ENCODE peak calls at places on chromosomes 11 and 22, in seven cellular contexts. One of them, this sample, is unnamed.
A peak's percentile ranks its signal among the peaks of the same experiment; 100 is the strongest.

GRCh38 chr11:117097567-117098268 is 510 bp downstream of the SIK3 start:
- DNase-seq in prostate gland: peak; percentile 28
- DNase-seq in OCI-LY7: peak; percentile 66
- DNase-seq in tibial artery: no peak
- DNase-seq in left ventricle myocardium inferior: peak; percentile 42
- DNase-seq in psoas muscle: peak; percentile 61
- DNase-seq in CD8-positive, alpha-beta T cell: peak; percentile 6
- DNase-seq in this sample: peak; percentile 49

GRCh38 chr11:12569499-12570040 is 104.7 kb upstream of the TEAD1 start:
- DNase-seq in psoas muscle: no peak
- DNase-seq in OCI-LY7: no peak
- DNase-seq in CD8-positive, alpha-beta T cell: no peak
- DNase-seq in tibial artery: no peak
- DNase-seq in left ventricle myocardium inferior: no peak
- DNase-seq in prostate gland: no peak
- DNase-seq in this sample: no peak

GRCh38 chr11:134901536-134901935 is 489.5 kb upstream of the B3GAT1 start:
- DNase-seq in OCI-LY7: no peak
- DNase-seq in tibial artery: no peak
- DNase-seq in CD8-positive, alpha-beta T cell: no peak
- DNase-seq in left ventricle myocardium inferior: no peak
- DNase-seq in prostate gland: no peak
- DNase-seq in psoas muscle: no peak
- DNase-seq in this sample: no peak

GRCh38 chr11:44785856-44786606 is 59.3 kb downstream of the TSPAN18 start:
- DNase-seq in psoas muscle: no peak
- DNase-seq in CD8-positive, alpha-beta T cell: no peak
- DNase-seq in OCI-LY7: peak; percentile 14
- DNase-seq in left ventricle myocardium inferior: no peak
- DNase-seq in tibial artery: peak; percentile 46
- DNase-seq in prostate gland: no peak
- DNase-seq in this sample: no peak

GRCh38 chr11:34633640-34633989 is 12.7 kb downstream of the EHF start:
- DNase-seq in psoas muscle: no peak
- DNase-seq in tibial artery: no peak
- DNase-seq in OCI-LY7: no peak
- DNase-seq in CD8-positive, alpha-beta T cell: no peak
- DNase-seq in left ventricle myocardium inferior: no peak
- DNase-seq in prostate gland: no peak
- DNase-seq in this sample: no peak

GRCh38 chr11:45146072-45147016 is at the start of gene PRDM11:
- DNase-seq in psoas muscle: peak; percentile 93
- DNase-seq in tibial artery: peak; percentile 86
- DNase-seq in prostate gland: peak; percentile 47
- DNase-seq in CD8-positive, alpha-beta T cell: no peak
- DNase-seq in left ventricle myocardium inferior: no peak
- DNase-seq in OCI-LY7: peak; percentile 75
- DNase-seq in this sample: no peak

GRCh38 chr11:65489706-65490310 is 9.0 kb upstream of the MALAT1 start:
- DNase-seq in left ventricle myocardium inferior: no peak
- DNase-seq in OCI-LY7: no peak
- DNase-seq in tibial artery: peak; percentile 79
- DNase-seq in prostate gland: no peak
- DNase-seq in CD8-positive, alpha-beta T cell: no peak
- DNase-seq in psoas muscle: no peak
- DNase-seq in this sample: no peak

GRCh38 chr11:115379528-115379927 is 124.7 kb downstream of the CADM1 start:
- DNase-seq in left ventricle myocardium inferior: no peak
- DNase-seq in psoas muscle: no peak
- DNase-seq in tibial artery: no peak
- DNase-seq in OCI-LY7: no peak
- DNase-seq in prostate gland: no peak
- DNase-seq in CD8-positive, alpha-beta T cell: no peak
- DNase-seq in this sample: no peak

GRCh38 chr11:107716884-107717532 is 5.2 kb upstream of the SLN start:
- DNase-seq in psoas muscle: no peak
- DNase-seq in left ventricle myocardium inferior: no peak
- DNase-seq in prostate gland: no peak
- DNase-seq in OCI-LY7: no peak
- DNase-seq in CD8-positive, alpha-beta T cell: no peak
- DNase-seq in tibial artery: no peak
- DNase-seq in this sample: no peak

GRCh38 chr22:50165438-50166123 is 5.0 kb upstream of the PANX2 start:
- DNase-seq in psoas muscle: no peak
- DNase-seq in CD8-positive, alpha-beta T cell: no peak
- DNase-seq in prostate gland: no peak
- DNase-seq in left ventricle myocardium inferior: no peak
- DNase-seq in tibial artery: no peak
- DNase-seq in OCI-LY7: no peak
- DNase-seq in this sample: no peak

GRCh38 chr11:87437844-87438223 is 400.1 kb downstream of the TMEM135 start:
- DNase-seq in left ventricle myocardium inferior: no peak
- DNase-seq in tibial artery: no peak
- DNase-seq in OCI-LY7: no peak
- DNase-seq in CD8-positive, alpha-beta T cell: no peak
- DNase-seq in prostate gland: no peak
- DNase-seq in psoas muscle: no peak
- DNase-seq in this sample: no peak

GRCh38 chr11:77199346-77199745 is 71.3 kb downstream of the MYO7A start:
- DNase-seq in left ventricle myocardium inferior: no peak
- DNase-seq in OCI-LY7: no peak
- DNase-seq in prostate gland: no peak
- DNase-seq in CD8-positive, alpha-beta T cell: no peak
- DNase-seq in psoas muscle: peak; percentile 46
- DNase-seq in tibial artery: peak; percentile 56
- DNase-seq in this sample: peak; percentile 17

GRCh38 chr22:43109921-43110443 is 568 bp upstream of the BIK start:
- DNase-seq in prostate gland: no peak
- DNase-seq in tibial artery: no peak
- DNase-seq in CD8-positive, alpha-beta T cell: no peak
- DNase-seq in left ventricle myocardium inferior: no peak
- DNase-seq in OCI-LY7: no peak
- DNase-seq in psoas muscle: no peak
- DNase-seq in this sample: no peak

GRCh38 chr11:1750481-1750839 is at the start of gene IFITM10:
- DNase-seq in OCI-LY7: no peak
- DNase-seq in psoas muscle: peak; percentile 73
- DNase-seq in prostate gland: no peak
- DNase-seq in CD8-positive, alpha-beta T cell: no peak
- DNase-seq in tibial artery: peak; percentile 85
- DNase-seq in left ventricle myocardium inferior: peak; percentile 34
- DNase-seq in this sample: no peak

GRCh38 chr11:102620179-102620578 is 5.0 kb downstream of the MMP20 start:
- DNase-seq in OCI-LY7: no peak
- DNase-seq in CD8-positive, alpha-beta T cell: no peak
- DNase-seq in psoas muscle: no peak
- DNase-seq in left ventricle myocardium inferior: no peak
- DNase-seq in tibial artery: no peak
- DNase-seq in prostate gland: no peak
- DNase-seq in this sample: no peak

GRCh38 chr11:118321386-118322082 is 17.0 kb downstream of the CD3E start:
- DNase-seq in OCI-LY7: no peak
- DNase-seq in prostate gland: no peak
- DNase-seq in left ventricle myocardium inferior: no peak
- DNase-seq in tibial artery: no peak
- DNase-seq in psoas muscle: no peak
- DNase-seq in CD8-positive, alpha-beta T cell: no peak
- DNase-seq in this sample: no peak

GRCh38 chr11:46390331-46391171 is 1.0 kb downstream of the CHRM4 start:
- DNase-seq in prostate gland: no peak
- DNase-seq in OCI-LY7: no peak
- DNase-seq in tibial artery: no peak
- DNase-seq in left ventricle myocardium inferior: no peak
- DNase-seq in CD8-positive, alpha-beta T cell: no peak
- DNase-seq in psoas muscle: no peak
- DNase-seq in this sample: no peak

GRCh38 chr11:35484435-35484834 is 41.0 kb downstream of the PAMR1 start:
- DNase-seq in CD8-positive, alpha-beta T cell: no peak
- DNase-seq in psoas muscle: no peak
- DNase-seq in OCI-LY7: no peak
- DNase-seq in prostate gland: no peak
- DNase-seq in tibial artery: no peak
- DNase-seq in left ventricle myocardium inferior: no peak
- DNase-seq in this sample: no peak

GRCh38 chr22:43561421-43562178 is 149.8 kb downstream of the MPPED1 start:
- DNase-seq in psoas muscle: no peak
- DNase-seq in OCI-LY7: no peak
- DNase-seq in CD8-positive, alpha-beta T cell: no peak
- DNase-seq in tibial artery: no peak
- DNase-seq in left ventricle myocardium inferior: no peak
- DNase-seq in prostate gland: no peak
- DNase-seq in this sample: no peak

GRCh38 chr11:114134870-114135269 is 75.4 kb downstream of the ZBTB16 start:
- DNase-seq in psoas muscle: no peak
- DNase-seq in tibial artery: no peak
- DNase-seq in left ventricle myocardium inferior: no peak
- DNase-seq in OCI-LY7: no peak
- DNase-seq in CD8-positive, alpha-beta T cell: no peak
- DNase-seq in prostate gland: no peak
- DNase-seq in this sample: no peak

GRCh38 chr11:35886759-35887158 is 57.1 kb upstream of the LDLRAD3 start:
- DNase-seq in psoas muscle: no peak
- DNase-seq in left ventricle myocardium inferior: no peak
- DNase-seq in prostate gland: no peak
- DNase-seq in CD8-positive, alpha-beta T cell: no peak
- DNase-seq in tibial artery: no peak
- DNase-seq in OCI-LY7: no peak
- DNase-seq in this sample: no peak

GRCh38 chr11:78216571-78217287 is 28.0 kb downstream of the USP35 start:
- DNase-seq in psoas muscle: no peak
- DNase-seq in OCI-LY7: no peak
- DNase-seq in CD8-positive, alpha-beta T cell: no peak
- DNase-seq in left ventricle myocardium inferior: no peak
- DNase-seq in prostate gland: no peak
- DNase-seq in tibial artery: peak; percentile 38
- DNase-seq in this sample: no peak

GRCh38 chr22:37986371-37986770 is 2.0 kb upstream of the SOX10 start:
- DNase-seq in left ventricle myocardium inferior: no peak
- DNase-seq in psoas muscle: no peak
- DNase-seq in tibial artery: no peak
- DNase-seq in prostate gland: no peak
- DNase-seq in CD8-positive, alpha-beta T cell: no peak
- DNase-seq in OCI-LY7: no peak
- DNase-seq in this sample: no peak

GRCh38 chr22:37502342-37503182 is 16.4 kb upstream of the MFNG start:
- DNase-seq in left ventricle myocardium inferior: no peak
- DNase-seq in OCI-LY7: no peak
- DNase-seq in prostate gland: peak; percentile 84
- DNase-seq in CD8-positive, alpha-beta T cell: no peak
- DNase-seq in tibial artery: no peak
- DNase-seq in psoas muscle: no peak
- DNase-seq in this sample: no peak

GRCh38 chr22:50438305-50439275 is 36.2 kb downstream of the SBF1 start:
- DNase-seq in OCI-LY7: no peak
- DNase-seq in prostate gland: no peak
- DNase-seq in tibial artery: no peak
- DNase-seq in CD8-positive, alpha-beta T cell: no peak
- DNase-seq in psoas muscle: no peak
- DNase-seq in left ventricle myocardium inferior: no peak
- DNase-seq in this sample: no peak

GRCh38 chr11:67401495-67402191 is at the start of gene PPP1CA:
- DNase-seq in OCI-LY7: peak; percentile 92
- DNase-seq in prostate gland: peak; percentile 86
- DNase-seq in CD8-positive, alpha-beta T cell: peak; percentile 92
- DNase-seq in psoas muscle: peak; percentile 96
- DNase-seq in tibial artery: peak; percentile 95
- DNase-seq in left ventricle myocardium inferior: peak; percentile 92
- DNase-seq in this sample: peak; percentile 92
- TF ChIP-seq CTCF in OCI-LY7: no peak
- TF ChIP-seq CTCF in prostate gland: peak; percentile 82
- TF ChIP-seq CTCF in CD8-positive, alpha-beta T cell: peak; percentile 52
- TF ChIP-seq CTCF in psoas muscle: peak; percentile 63
- TF ChIP-seq CTCF in tibial artery: peak; percentile 43
- TF ChIP-seq CTCF in left ventricle myocardium inferior: peak; percentile 79
- TF ChIP-seq CTCF in this sample: peak; percentile 31

DNA sequence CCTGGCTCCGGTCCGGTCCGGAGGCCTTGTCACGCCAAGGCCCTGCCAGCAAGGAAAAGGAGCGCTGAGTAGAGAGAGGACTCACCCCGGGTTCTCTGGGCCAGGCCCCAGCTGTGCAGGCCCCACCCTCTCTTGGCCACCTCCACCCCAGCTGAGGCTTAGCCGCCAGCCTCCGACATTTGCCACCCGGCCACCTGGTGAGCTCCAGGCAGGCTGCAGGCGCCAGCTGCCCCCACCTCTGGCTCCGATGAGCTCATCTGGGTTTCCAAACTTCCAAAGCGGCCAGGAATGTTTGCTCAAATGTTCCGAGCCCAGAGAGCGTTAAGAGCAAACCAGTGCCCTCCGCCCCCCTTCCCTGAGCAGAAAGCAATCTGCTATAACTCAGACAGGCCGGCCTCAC is 9.0 kb upstream of the MN1 start:
- DNase-seq in left ventricle myocardium inferior: peak; percentile 62
- DNase-seq in prostate gland: peak; percentile 27
- DNase-seq in OCI-LY7: no peak
- DNase-seq in psoas muscle: peak; percentile 89
- DNase-seq in tibial artery: peak; percentile 95
- DNase-seq in CD8-positive, alpha-beta T cell: no peak
- DNase-seq in this sample: no peak
- H3K4me3 ChIP-seq in left ventricle myocardium inferior: no peak overlapping the region
- H3K4me3 ChIP-seq in prostate gland: no peak overlapping the region
- H3K4me3 ChIP-seq in OCI-LY7: no peak overlapping the region
- H3K4me3 ChIP-seq in psoas muscle: peak overlapping the region; percentile 9
- H3K4me3 ChIP-seq in tibial artery: no peak overlapping the region
- H3K4me3 ChIP-seq in CD8-positive, alpha-beta T cell: no peak overlapping the region
- H3K4me3 ChIP-seq in this sample: no peak overlapping the region

GRCh38 chr22:44659140-44659539 is 42.9 kb upstream of the PRR5 start:
- DNase-seq in prostate gland: no peak
- DNase-seq in tibial artery: no peak
- DNase-seq in psoas muscle: peak; percentile 77
- DNase-seq in left ventricle myocardium inferior: no peak
- DNase-seq in OCI-LY7: no peak
- DNase-seq in CD8-positive, alpha-beta T cell: no peak
- DNase-seq in this sample: no peak
- H3K27ac ChIP-seq in prostate gland: peak overlapping the region; percentile 56
- H3K27ac ChIP-seq in tibial artery: no peak overlapping the region
- H3K27ac ChIP-seq in psoas muscle: peak overlapping the region; percentile 67
- H3K27ac ChIP-seq in left ventricle myocardium inferior: peak overlapping the region; percentile 51
- H3K27ac ChIP-seq in OCI-LY7: no peak overlapping the region
- H3K27ac ChIP-seq in CD8-positive, alpha-beta T cell: no peak overlapping the region
- H3K27ac ChIP-seq in this sample: no peak overlapping the region

GRCh38 chr11:128776088-128776433 is 82.2 kb downstream of the FLI1 start:
- DNase-seq in left ventricle myocardium inferior: no peak
- DNase-seq in OCI-LY7: no peak
- DNase-seq in psoas muscle: no peak
- DNase-seq in CD8-positive, alpha-beta T cell: peak; percentile 20
- DNase-seq in tibial artery: no peak
- DNase-seq in prostate gland: no peak
- DNase-seq in this sample: no peak

GRCh38 chr11:128775513-128775912 is 81.6 kb downstream of the FLI1 start:
- DNase-seq in tibial artery: no peak
- DNase-seq in psoas muscle: no peak
- DNase-seq in CD8-positive, alpha-beta T cell: no peak
- DNase-seq in prostate gland: no peak
- DNase-seq in left ventricle myocardium inferior: no peak
- DNase-seq in OCI-LY7: no peak
- DNase-seq in this sample: no peak

GRCh38 chr11:128774593-128774992 is 80.7 kb downstream of the FLI1 start:
- DNase-seq in left ventricle myocardium inferior: no peak
- DNase-seq in prostate gland: no peak
- DNase-seq in OCI-LY7: no peak
- DNase-seq in CD8-positive, alpha-beta T cell: no peak
- DNase-seq in psoas muscle: no peak
- DNase-seq in tibial artery: no peak
- DNase-seq in this sample: no peak

GRCh38 chr11:128777369-128778011 is 83.6 kb downstream of the FLI1 start:
- DNase-seq in psoas muscle: no peak
- DNase-seq in CD8-positive, alpha-beta T cell: no peak
- DNase-seq in OCI-LY7: no peak
- DNase-seq in left ventricle myocardium inferior: no peak
- DNase-seq in prostate gland: no peak
- DNase-seq in tibial artery: no peak
- DNase-seq in this sample: no peak

GRCh38 chr11:128776434-128777284 is 82.8 kb downstream of the FLI1 start:
- DNase-seq in tibial artery: no peak
- DNase-seq in psoas muscle: peak; percentile 64
- DNase-seq in CD8-positive, alpha-beta T cell: no peak
- DNase-seq in left ventricle myocardium inferior: peak; percentile 76
- DNase-seq in OCI-LY7: peak; percentile 62
- DNase-seq in prostate gland: no peak
- DNase-seq in this sample: no peak
- TF ChIP-seq CTCF in tibial artery: no peak
- TF ChIP-seq CTCF in psoas muscle: peak; percentile 33
- TF ChIP-seq CTCF in CD8-positive, alpha-beta T cell: peak; percentile 37
- TF ChIP-seq CTCF in left ventricle myocardium inferior: peak; percentile 63
- TF ChIP-seq CTCF in OCI-LY7: peak; percentile 72
- TF ChIP-seq CTCF in prostate gland: no peak
- TF ChIP-seq CTCF in this sample: peak; percentile 49

This sample was measured in dorsolateral prefrontal cortex.